ENCODE peak calls at places on chromosomes 2 and 18, in seven cellular contexts. E is breast epithelium, Z is nephron progenitor cell, G is suprapubic skin, W is psoas muscle, A is fibroblast of lung, F is choroid plexus epithelial cell. P is an unnamed sample.

GRCh38 chr2:112714836-112715631 is 5.8 kb upstream of the NT5DC4 start:
- DNase-seq in E (no peak), Z (no peak), G (no peak), W (no peak), A (peak; percentile 61), F (peak; percentile 34), P (no peak)

GRCh38 chr18:55158570-55158969 is 199.3 kb upstream of the CCDC68 start:
- DNase-seq in E (no peak), Z (no peak), G (no peak), W (no peak), A (no peak), F (no peak), P (no peak)

GRCh38 chr2:28624798-28625701 is 126.6 kb upstream of the PPP1CB start:
- DNase-seq in E (peak; percentile 62), Z (no peak), G (no peak), W (peak; percentile 63), A (peak; percentile 65), F (peak; percentile 87), P (no peak)

GRCh38 chr18:48829443-48830149 is 121.2 kb downstream of the SMAD7 start:
- DNase-seq in E (peak; percentile 31), Z (peak; percentile 68), G (no peak), W (no peak), A (no peak), F (no peak), P (peak; percentile 39)

GRCh38 chr2:208265371-208265806 is 666 bp upstream of the PIKFYVE start:
- DNase-seq in E (no peak), Z (no peak), G (no peak), W (no peak), A (peak; percentile 62), F (peak; percentile 78), P (no peak)

GRCh38 chr2:42562474-42563144 is 5.8 kb upstream of the MTA3 start:
- DNase-seq in E (peak; percentile 72), Z (no peak), G (peak; percentile 56), W (no peak), A (no peak), F (no peak), P (no peak)

GRCh38 chr18:56019156-56019555 is 431.2 kb upstream of the TCF4 start:
- DNase-seq in E (no peak), Z (no peak), G (no peak), W (no peak), A (no peak), F (no peak), P (no peak)

GRCh38 chr2:38690499-38691420 is 24.8 kb downstream of the GALM start:
- DNase-seq in E (no peak), Z (no peak), G (no peak), W (no peak), A (peak; percentile 96), F (peak; percentile 93), P (no peak)

GRCh38 chr2:18387479-18388206 is 172.8 kb downstream of the RDH14 start:
- DNase-seq in E (peak; percentile 71), Z (peak; percentile 88), G (peak; percentile 83), W (peak; percentile 61), A (peak; percentile 64), F (peak; percentile 89), P (peak; percentile 42)

GRCh38 chr2:12340164-12340563 is 376.6 kb upstream of the TRIB2 start:
- DNase-seq in E (no peak), Z (no peak), G (no peak), W (no peak), A (peak; percentile 46), F (peak; percentile 70), P (no peak)

GRCh38 chr2:73700661-73701447 is 36.3 kb downstream of the TPRKB start:
- DNase-seq in E (no peak), Z (no peak), G (no peak), W (no peak), A (no peak), F (no peak), P (no peak)

GRCh38 chr2:9021563-9022211 is 18.2 kb upstream of the MBOAT2 start:
- DNase-seq in E (no peak), Z (no peak), G (no peak), W (no peak), A (no peak), F (no peak), P (no peak)

GRCh38 chr2:176582183-176582582 is 312.9 kb downstream of the MTX2 start:
- DNase-seq in E (no peak), Z (no peak), G (no peak), W (no peak), A (peak; percentile 39), F (no peak), P (no peak)
- TF ChIP-seq CTCF in E (no peak), Z (no peak), G (no peak), W (no peak), A (no peak), F (no peak), P (no peak)

GRCh38 chr2:45936623-45936979 is 285.1 kb downstream of the PRKCE start:
- DNase-seq in E (no peak), Z (no peak), G (no peak), W (no peak), A (no peak), F (no peak), P (no peak)

GRCh38 chr2:45938649-45939511 is 287.4 kb downstream of the PRKCE start:
- DNase-seq in E (peak; percentile 77), Z (peak; percentile 15), G (peak; percentile 78), W (peak; percentile 73), A (peak; percentile 96), F (peak; percentile 96), P (peak; percentile 66)

GRCh38 chr2:45935791-45936622 is 284.5 kb downstream of the PRKCE start:
- DNase-seq in E (peak; percentile 94), Z (peak; percentile 74), G (peak; percentile 98), W (peak; percentile 98), A (peak; percentile 99), F (peak; percentile 94), P (peak; percentile 79)

GRCh38 chr2:45941758-45942738 is 290.6 kb downstream of the PRKCE start:
- DNase-seq in E (no peak), Z (no peak), G (no peak), W (no peak), A (peak; percentile 55), F (peak; percentile 62), P (no peak)

DNA sequence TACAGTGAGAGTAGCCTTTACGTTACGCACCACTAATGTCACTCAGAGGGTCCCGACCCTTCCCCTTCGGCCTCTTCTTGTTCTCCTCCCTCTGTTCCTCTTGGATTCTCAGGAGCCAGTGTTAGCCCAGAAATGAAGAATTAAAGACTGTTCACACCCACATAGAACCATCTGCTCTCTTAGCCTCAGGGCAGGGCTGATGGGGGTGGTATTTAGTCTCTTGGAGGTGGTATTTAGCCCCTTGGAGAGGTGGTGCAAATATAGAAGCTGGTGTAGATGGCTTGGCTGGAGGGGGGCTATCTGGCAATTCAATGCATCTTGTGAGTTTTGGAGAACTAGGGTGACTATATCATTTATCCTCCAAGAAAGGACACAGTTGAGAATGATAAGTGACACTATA is 286.5 kb downstream of the PRKCE start:
- DNase-seq in E (no peak), Z (no peak), G (no peak), W (no peak), A (no peak), F (no peak), P (no peak)
- TF ChIP-seq CTCF in E (no peak), Z (no peak), G (no peak), W (no peak), A (no peak), F (no peak), P (no peak)

DNA sequence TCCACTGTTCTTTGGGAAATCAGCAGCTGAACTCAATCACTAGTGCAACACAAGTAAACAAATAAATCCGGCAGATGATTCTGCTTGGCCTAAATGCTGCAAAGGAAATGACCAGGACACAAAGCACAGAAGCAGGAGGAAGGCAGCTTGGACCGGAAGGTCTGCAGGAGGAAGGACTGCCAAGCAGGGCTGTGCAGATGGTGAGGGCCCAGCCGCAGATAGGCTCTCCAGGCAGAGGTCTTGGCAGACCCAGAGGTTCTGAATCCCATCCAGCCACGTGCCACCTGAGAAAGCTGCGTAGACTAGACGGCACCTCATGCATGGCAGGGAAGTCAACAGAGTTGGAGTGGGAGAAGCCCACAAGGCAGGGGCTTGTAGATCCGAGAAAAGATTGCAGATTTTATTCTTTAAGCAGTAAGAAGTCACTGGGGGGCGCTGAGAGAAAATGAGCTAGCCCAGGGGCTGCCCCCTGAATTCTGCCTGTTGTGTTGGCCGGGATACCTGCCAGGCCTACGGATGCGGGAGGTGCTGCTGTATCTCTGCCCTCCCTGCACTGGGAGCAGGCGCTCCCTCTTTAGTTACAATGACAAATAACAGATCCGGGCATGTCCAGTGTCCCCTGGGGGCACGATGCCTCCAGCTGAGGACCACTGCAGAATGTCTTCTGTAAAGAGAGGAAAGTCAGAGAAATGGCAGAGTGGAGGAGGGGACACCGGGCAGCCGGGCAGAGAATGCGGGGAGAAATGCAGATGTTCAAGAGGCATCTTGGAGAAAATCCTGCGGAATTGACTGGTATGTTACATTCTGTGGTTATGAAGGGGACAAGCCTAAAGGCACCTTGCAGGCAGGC is 153.5 kb downstream of the PXDN start:
- DNase-seq in E (no peak), Z (no peak), G (no peak), W (no peak), A (no peak), F (no peak), P (no peak)
- TF ChIP-seq CTCF in E (no peak), Z (no peak), G (no peak), W (no peak), A (no peak), F (no peak), P (no peak)

GRCh38 chr2:240469747-240470146 is 34.3 kb downstream of the GPC1 start:
- DNase-seq in E (no peak), Z (no peak), G (no peak), W (no peak), A (no peak), F (no peak), P (no peak)

GRCh38 chr2:240467659-240468299 is 32.3 kb downstream of the GPC1 start:
- DNase-seq in E (no peak), Z (peak; percentile 3), G (no peak), W (peak; percentile 39), A (no peak), F (no peak), P (no peak)

GRCh38 chr2:240468300-240469238 is 33.1 kb downstream of the GPC1 start:
- DNase-seq in E (peak; percentile 46), Z (no peak), G (no peak), W (peak; percentile 19), A (no peak), F (no peak), P (no peak)

GRCh38 chr2:240467149-240467642 is 31.7 kb downstream of the GPC1 start:
- DNase-seq in E (no peak), Z (no peak), G (no peak), W (no peak), A (no peak), F (no peak), P (no peak)

GRCh38 chr2:240469239-240469636 is 33.8 kb downstream of the GPC1 start:
- DNase-seq in E (no peak), Z (no peak), G (no peak), W (no peak), A (no peak), F (no peak), P (peak; percentile 15)
- TF ChIP-seq CTCF in E (no peak), Z (no peak), G (no peak), W (no peak), A (no peak), F (no peak), P (no peak)

GRCh38 chr18:1511619-1512311 is 607.1 kb downstream of the ADCYAP1 start:
- DNase-seq in E (no peak), Z (no peak), G (no peak), W (no peak), A (no peak), F (no peak), P (no peak)

GRCh38 chr18:1510542-1511179 is 606.0 kb downstream of the ADCYAP1 start:
- DNase-seq in E (no peak), Z (no peak), G (no peak), W (no peak), A (no peak), F (no peak), P (no peak)

GRCh38 chr18:1513519-1513918 is 608.8 kb downstream of the ADCYAP1 start:
- DNase-seq in E (no peak), Z (no peak), G (no peak), W (no peak), A (no peak), F (no peak), P (no peak)
- TF ChIP-seq CTCF in E (no peak), Z (no peak), G (no peak), W (no peak), A (no peak), F (no peak), P (no peak)

P was measured in mesothelial cell of epicardium.